ENCODE peak calls at places on chromosomes 12 and 14, in ten cellular contexts. One of them, this sample, is unnamed. For H3K4me1, the result is how much of the 10 kb centered on the place peaks cover.

GRCh38 chr14:50260511-50260910 is 29.1 kb upstream of the SOS2 start:
- DNase-seq in GM23338: peak
- DNase-seq in naive thymus-derived CD4-positive, alpha-beta T cell: peak
- DNase-seq in MM.1S: peak
- DNase-seq in heart right ventricle: no peak
- DNase-seq in A673: peak
- DNase-seq in stomach: no peak
- DNase-seq in BE2C: peak
- DNase-seq in vagina: no peak
- DNase-seq in CD4-positive, alpha-beta memory T cell: peak
- DNase-seq in this sample: no peak

GRCh38 chr14:104514156-104514848 is 65.3 kb upstream of the C14orf180 start:
- DNase-seq in vagina: peak
- DNase-seq in GM23338: no peak
- DNase-seq in A673: no peak
- DNase-seq in BE2C: no peak
- DNase-seq in CD4-positive, alpha-beta memory T cell: no peak
- DNase-seq in naive thymus-derived CD4-positive, alpha-beta T cell: no peak
- DNase-seq in stomach: peak
- DNase-seq in MM.1S: no peak
- DNase-seq in heart right ventricle: peak
- DNase-seq in this sample: peak

GRCh38 chr12:103626498-103626897 is 39.4 kb downstream of the STAB2 start:
- DNase-seq in naive thymus-derived CD4-positive, alpha-beta T cell: no peak
- DNase-seq in BE2C: peak
- DNase-seq in vagina: no peak
- DNase-seq in A673: peak
- DNase-seq in heart right ventricle: peak
- DNase-seq in GM23338: peak
- DNase-seq in CD4-positive, alpha-beta memory T cell: no peak
- DNase-seq in stomach: peak
- DNase-seq in MM.1S: no peak
- DNase-seq in this sample: peak

GRCh38 chr12:23543767-23544166 is 405.7 kb downstream of the SOX5 start:
- DNase-seq in naive thymus-derived CD4-positive, alpha-beta T cell: no peak
- DNase-seq in vagina: no peak
- DNase-seq in MM.1S: no peak
- DNase-seq in stomach: no peak
- DNase-seq in A673: no peak
- DNase-seq in heart right ventricle: no peak
- DNase-seq in BE2C: no peak
- DNase-seq in CD4-positive, alpha-beta memory T cell: no peak
- DNase-seq in GM23338: no peak
- DNase-seq in this sample: no peak

GRCh38 chr12:95248604-95249355 is 31.2 kb downstream of the VEZT start:
- DNase-seq in MM.1S: no peak
- DNase-seq in vagina: no peak
- DNase-seq in CD4-positive, alpha-beta memory T cell: no peak
- DNase-seq in naive thymus-derived CD4-positive, alpha-beta T cell: no peak
- DNase-seq in BE2C: peak
- DNase-seq in heart right ventricle: no peak
- DNase-seq in GM23338: peak
- DNase-seq in A673: peak
- DNase-seq in stomach: no peak
- DNase-seq in this sample: no peak

GRCh38 chr12:12482150-12482761 is 80.4 kb downstream of the DUSP16 start:
- DNase-seq in BE2C: no peak
- DNase-seq in stomach: no peak
- DNase-seq in heart right ventricle: no peak
- DNase-seq in A673: no peak
- DNase-seq in naive thymus-derived CD4-positive, alpha-beta T cell: peak
- DNase-seq in MM.1S: no peak
- DNase-seq in CD4-positive, alpha-beta memory T cell: peak
- DNase-seq in GM23338: no peak
- DNase-seq in vagina: no peak
- DNase-seq in this sample: no peak

GRCh38 chr12:21413369-21414277 is 23.8 kb upstream of the PYROXD1 start:
- DNase-seq in GM23338: no peak
- DNase-seq in A673: peak
- DNase-seq in naive thymus-derived CD4-positive, alpha-beta T cell: no peak
- DNase-seq in CD4-positive, alpha-beta memory T cell: no peak
- DNase-seq in vagina: no peak
- DNase-seq in heart right ventricle: no peak
- DNase-seq in stomach: no peak
- DNase-seq in BE2C: no peak
- DNase-seq in MM.1S: no peak
- DNase-seq in this sample: no peak

GRCh38 chr14:21093769-21094681 is 4.4 kb downstream of the ZNF219 start:
- DNase-seq in GM23338: peak
- DNase-seq in naive thymus-derived CD4-positive, alpha-beta T cell: no peak
- DNase-seq in heart right ventricle: no peak
- DNase-seq in MM.1S: no peak
- DNase-seq in stomach: no peak
- DNase-seq in vagina: no peak
- DNase-seq in BE2C: peak
- DNase-seq in CD4-positive, alpha-beta memory T cell: no peak
- DNase-seq in A673: peak
- DNase-seq in this sample: no peak

GRCh38 chr12:34298971-34299801 is 276.9 kb downstream of the ALG10 start:
- DNase-seq in vagina: no peak
- DNase-seq in GM23338: no peak
- DNase-seq in naive thymus-derived CD4-positive, alpha-beta T cell: no peak
- DNase-seq in heart right ventricle: peak
- DNase-seq in BE2C: no peak
- DNase-seq in MM.1S: no peak
- DNase-seq in stomach: no peak
- DNase-seq in CD4-positive, alpha-beta memory T cell: no peak
- DNase-seq in A673: no peak
- DNase-seq in this sample: no peak

GRCh38 chr12:22121224-22121623 is 75.2 kb downstream of the CMAS start:
- DNase-seq in naive thymus-derived CD4-positive, alpha-beta T cell: no peak
- DNase-seq in CD4-positive, alpha-beta memory T cell: peak
- DNase-seq in stomach: no peak
- DNase-seq in vagina: no peak
- DNase-seq in heart right ventricle: no peak
- DNase-seq in GM23338: peak
- DNase-seq in BE2C: no peak
- DNase-seq in A673: no peak
- DNase-seq in MM.1S: peak
- DNase-seq in this sample: no peak

DNA sequence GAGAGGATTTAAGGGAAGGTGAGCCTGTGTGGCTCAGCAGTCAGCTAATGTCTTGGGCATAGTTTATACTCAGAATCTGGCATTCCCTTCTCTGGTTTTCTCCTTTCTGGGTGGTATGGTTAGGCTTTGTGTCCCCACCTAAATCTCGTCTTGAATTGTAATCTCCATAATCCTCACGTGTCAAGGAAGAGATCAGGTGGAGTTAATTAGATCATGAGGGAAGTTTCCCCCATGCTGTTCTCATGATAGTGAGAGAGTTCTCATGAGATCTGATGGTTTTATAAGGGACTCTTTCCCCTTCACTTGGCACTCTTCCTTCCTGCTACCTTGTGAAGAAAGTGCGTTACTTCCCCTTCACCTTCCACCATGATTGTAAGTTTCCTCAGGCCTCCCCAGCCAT is 169.8 kb upstream of the PELI2 start:
- DNase-seq in stomach: no peak
- DNase-seq in BE2C: no peak
- DNase-seq in GM23338: no peak
- DNase-seq in CD4-positive, alpha-beta memory T cell: no peak
- DNase-seq in A673: no peak
- DNase-seq in heart right ventricle: no peak
- DNase-seq in naive thymus-derived CD4-positive, alpha-beta T cell: no peak
- DNase-seq in MM.1S: no peak
- DNase-seq in vagina: no peak
- DNase-seq in this sample: no peak
- H3K4me1 ChIP-seq in stomach: under half
- H3K4me1 ChIP-seq in BE2C: under half
- H3K4me1 ChIP-seq in GM23338: under half
- H3K4me1 ChIP-seq in CD4-positive, alpha-beta memory T cell: under half
- H3K4me1 ChIP-seq in A673: under half
- H3K4me1 ChIP-seq in heart right ventricle: under half
- H3K4me1 ChIP-seq in naive thymus-derived CD4-positive, alpha-beta T cell: under half
- H3K4me1 ChIP-seq in MM.1S: under half
- H3K4me1 ChIP-seq in vagina: under half
- H3K4me1 ChIP-seq in this sample: under half

DNA sequence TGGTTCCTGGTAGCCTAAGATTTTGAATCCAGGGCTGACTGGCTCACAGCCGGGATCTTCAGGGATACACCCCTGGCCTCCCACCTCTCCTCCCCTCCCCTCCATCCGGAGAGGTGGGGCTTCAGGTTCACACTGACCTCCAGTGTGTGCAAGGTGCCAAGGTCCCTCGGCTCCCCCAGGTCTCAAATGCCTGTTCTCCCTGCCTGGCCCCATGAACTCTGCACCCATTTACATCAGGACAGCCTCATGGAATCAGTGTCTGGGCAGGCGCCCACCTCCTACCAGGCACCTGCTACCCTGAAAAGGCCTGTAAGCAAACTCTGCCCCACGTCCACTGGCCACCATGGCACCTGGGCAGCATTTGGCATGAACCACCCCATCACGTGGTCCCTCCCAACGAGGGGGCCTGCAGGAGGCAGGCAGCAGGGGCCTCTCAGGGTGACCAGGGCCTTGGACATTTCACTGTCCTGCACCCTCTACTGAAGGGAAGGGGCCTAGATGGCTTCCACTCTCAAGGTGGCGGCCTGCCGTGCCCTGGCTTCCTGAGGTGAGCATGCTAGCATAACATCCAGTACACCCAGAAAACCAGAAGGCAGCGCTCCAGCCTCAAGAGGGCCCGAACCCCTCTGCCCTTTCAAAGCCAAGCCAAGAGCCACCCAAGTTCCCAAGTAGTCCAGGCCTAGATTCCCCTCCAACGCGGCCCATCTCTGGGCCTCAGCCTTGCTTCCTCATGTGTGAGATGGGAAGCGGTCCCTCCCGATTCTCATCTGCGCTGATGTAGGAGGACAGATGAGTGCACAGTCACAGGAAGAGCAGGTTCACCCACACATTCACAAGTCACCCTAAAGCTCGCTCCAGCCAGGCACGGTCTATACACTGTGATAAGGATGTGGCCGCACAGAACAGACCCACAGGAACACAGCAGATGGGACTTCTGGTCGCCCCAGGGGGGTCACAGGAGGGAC is 37.3 kb downstream of the CCDC85C start:
- DNase-seq in BE2C: no peak
- DNase-seq in A673: no peak
- DNase-seq in stomach: no peak
- DNase-seq in vagina: no peak
- DNase-seq in MM.1S: no peak
- DNase-seq in heart right ventricle: no peak
- DNase-seq in GM23338: no peak
- DNase-seq in CD4-positive, alpha-beta memory T cell: no peak
- DNase-seq in naive thymus-derived CD4-positive, alpha-beta T cell: no peak
- DNase-seq in this sample: no peak
- H3K4me1 ChIP-seq in BE2C: half or more
- H3K4me1 ChIP-seq in A673: under half
- H3K4me1 ChIP-seq in stomach: half or more
- H3K4me1 ChIP-seq in vagina: half or more
- H3K4me1 ChIP-seq in MM.1S: under half
- H3K4me1 ChIP-seq in heart right ventricle: half or more
- H3K4me1 ChIP-seq in GM23338: under half
- H3K4me1 ChIP-seq in CD4-positive, alpha-beta memory T cell: under half
- H3K4me1 ChIP-seq in naive thymus-derived CD4-positive, alpha-beta T cell: under half
- H3K4me1 ChIP-seq in this sample: half or more

DNA sequence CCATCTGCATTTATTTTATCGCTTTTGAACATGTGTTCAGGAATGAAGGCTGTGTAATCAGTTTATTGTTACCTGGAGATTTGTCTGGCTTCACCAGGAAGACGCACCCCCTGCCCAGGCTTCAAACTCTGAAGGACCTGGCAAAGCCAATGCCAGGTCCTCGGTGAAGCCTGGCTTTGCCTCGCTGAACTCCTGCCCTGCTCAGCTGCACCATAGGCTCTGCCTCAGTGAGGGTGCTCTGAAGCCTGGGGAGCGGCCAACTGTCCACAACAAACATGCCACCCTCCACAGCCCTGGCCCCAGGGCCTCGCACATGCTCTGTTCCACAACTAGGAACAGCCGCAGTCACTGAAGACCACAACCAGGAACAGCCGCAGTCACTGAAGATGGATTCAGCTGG is 66.9 kb downstream of the NTF3 start:
- DNase-seq in MM.1S: no peak
- DNase-seq in GM23338: no peak
- DNase-seq in A673: no peak
- DNase-seq in BE2C: no peak
- DNase-seq in stomach: no peak
- DNase-seq in vagina: no peak
- DNase-seq in CD4-positive, alpha-beta memory T cell: no peak
- DNase-seq in heart right ventricle: no peak
- DNase-seq in naive thymus-derived CD4-positive, alpha-beta T cell: no peak
- DNase-seq in this sample: no peak
- H3K4me1 ChIP-seq in MM.1S: under half
- H3K4me1 ChIP-seq in GM23338: under half
- H3K4me1 ChIP-seq in A673: under half
- H3K4me1 ChIP-seq in BE2C: under half
- H3K4me1 ChIP-seq in stomach: under half
- H3K4me1 ChIP-seq in vagina: under half
- H3K4me1 ChIP-seq in CD4-positive, alpha-beta memory T cell: under half
- H3K4me1 ChIP-seq in heart right ventricle: under half
- H3K4me1 ChIP-seq in naive thymus-derived CD4-positive, alpha-beta T cell: under half
- H3K4me1 ChIP-seq in this sample: under half

GRCh38 chr14:23439107-23439835 is 3.8 kb upstream of the MYH7 start:
- DNase-seq in stomach: no peak
- DNase-seq in BE2C: no peak
- DNase-seq in heart right ventricle: no peak
- DNase-seq in MM.1S: no peak
- DNase-seq in A673: no peak
- DNase-seq in vagina: peak
- DNase-seq in CD4-positive, alpha-beta memory T cell: no peak
- DNase-seq in GM23338: no peak
- DNase-seq in naive thymus-derived CD4-positive, alpha-beta T cell: no peak
- DNase-seq in this sample: peak

GRCh38 chr14:23436327-23437141 is 1.1 kb upstream of the MYH7 start:
- DNase-seq in naive thymus-derived CD4-positive, alpha-beta T cell: no peak
- DNase-seq in A673: no peak
- DNase-seq in stomach: no peak
- DNase-seq in GM23338: no peak
- DNase-seq in vagina: peak
- DNase-seq in BE2C: no peak
- DNase-seq in CD4-positive, alpha-beta memory T cell: no peak
- DNase-seq in MM.1S: no peak
- DNase-seq in heart right ventricle: peak
- DNase-seq in this sample: peak

GRCh38 chr14:23435540-23436326 is at the start of gene MYH7:
- DNase-seq in heart right ventricle: peak
- DNase-seq in A673: no peak
- DNase-seq in GM23338: no peak
- DNase-seq in BE2C: no peak
- DNase-seq in vagina: peak
- DNase-seq in stomach: no peak
- DNase-seq in naive thymus-derived CD4-positive, alpha-beta T cell: no peak
- DNase-seq in MM.1S: no peak
- DNase-seq in CD4-positive, alpha-beta memory T cell: no peak
- DNase-seq in this sample: peak

GRCh38 chr14:23437142-23438129 is 2.0 kb upstream of the MYH7 start:
- DNase-seq in GM23338: no peak
- DNase-seq in A673: no peak
- DNase-seq in BE2C: no peak
- DNase-seq in stomach: no peak
- DNase-seq in MM.1S: no peak
- DNase-seq in naive thymus-derived CD4-positive, alpha-beta T cell: no peak
- DNase-seq in CD4-positive, alpha-beta memory T cell: no peak
- DNase-seq in heart right ventricle: no peak
- DNase-seq in vagina: peak
- DNase-seq in this sample: peak

GRCh38 chr14:23438130-23438893 is 2.9 kb upstream of the MYH7 start:
- DNase-seq in MM.1S: no peak
- DNase-seq in A673: no peak
- DNase-seq in vagina: peak
- DNase-seq in BE2C: no peak
- DNase-seq in GM23338: no peak
- DNase-seq in heart right ventricle: peak
- DNase-seq in naive thymus-derived CD4-positive, alpha-beta T cell: no peak
- DNase-seq in CD4-positive, alpha-beta memory T cell: no peak
- DNase-seq in stomach: no peak
- DNase-seq in this sample: peak
- H3K4me1 ChIP-seq in MM.1S: under half
- H3K4me1 ChIP-seq in A673: under half
- H3K4me1 ChIP-seq in vagina: under half
- H3K4me1 ChIP-seq in BE2C: under half
- H3K4me1 ChIP-seq in GM23338: under half
- H3K4me1 ChIP-seq in heart right ventricle: under half
- H3K4me1 ChIP-seq in naive thymus-derived CD4-positive, alpha-beta T cell: under half
- H3K4me1 ChIP-seq in CD4-positive, alpha-beta memory T cell: under half
- H3K4me1 ChIP-seq in stomach: under half
- H3K4me1 ChIP-seq in this sample: half or more

This sample was measured in right atrium auricular region.